ENCODE peak calls at places on chromosome 3, in five cellular contexts. R is skeletal muscle cell, X is ACHN, H is RPMI7951, B is AG09309. S is an unnamed sample.

GRCh38 chr3:134797816-134798451 is 2.9 kb downstream of the EPHB1 start:
- DNase-seq in X (no peak), H (no peak), R (no peak), B (no peak), S (no peak)

GRCh38 chr3:161055210-161055609 is 49.9 kb downstream of the B3GALNT1 start:
- DNase-seq in H (no peak), B (no peak), R (no peak), X (no peak), S (no peak)

GRCh38 chr3:196268270-196269163 is 19.0 kb downstream of the PCYT1A start:
- DNase-seq in R (no peak), X (no peak), B (no peak), H (peak), S (peak)

GRCh38 chr3:4765212-4765611 is 214.0 kb upstream of the BHLHE40 start:
- DNase-seq in H (peak), B (no peak), X (no peak), R (no peak), S (no peak)

GRCh38 chr3:45381168-45381852 is 7.1 kb upstream of the LARS2 start:
- DNase-seq in X (no peak), B (no peak), R (no peak), H (peak), S (no peak)

GRCh38 chr3:9770276-9770812 is 597 bp upstream of the CAMK1 start:
- DNase-seq in R (no peak), H (peak), B (no peak), X (no peak), S (peak)

GRCh38 chr3:37712918-37713819 is 148.5 kb upstream of the CTDSPL start:
- DNase-seq in H (peak), B (no peak), R (no peak), X (peak), S (no peak)

GRCh38 chr3:42763023-42763422 is 10.0 kb downstream of the CCDC13 start:
- DNase-seq in X (no peak), B (no peak), R (no peak), H (no peak), S (no peak)

GRCh38 chr3:47282424-47283192 is at the start of the genes KIF9 and KLHL18:
- DNase-seq in X (peak), H (peak), R (peak), B (peak), S (peak)

GRCh38 chr3:82462977-82463376 is 701.5 kb upstream of the GBE1 start:
- DNase-seq in B (no peak), R (no peak), X (no peak), H (no peak), S (peak)

GRCh38 chr3:66199089-66199473 is 21.7 kb upstream of the SLC25A26 start:
- DNase-seq in H (no peak), X (no peak), R (no peak), B (no peak), S (no peak)

GRCh38 chr3:190345878-190346277 is 23.6 kb upstream of the CLDN1 start:
- DNase-seq in H (peak), R (no peak), X (peak), B (no peak), S (no peak)

GRCh38 chr3:39447637-39448483 is 19.6 kb upstream of the MOBP start:
- DNase-seq in B (peak), X (peak), H (peak), R (peak), S (peak)

GRCh38 chr3:131733086-131733841 is 230.5 kb upstream of the MRPL3 start:
- DNase-seq in X (no peak), R (no peak), H (no peak), B (no peak), S (no peak)

GRCh38 chr3:136699271-136699828 is 52.8 kb downstream of the STAG1 start:
- DNase-seq in X (no peak), R (no peak), H (no peak), B (no peak), S (no peak)

GRCh38 chr3:41881233-41881821 is 80.6 kb downstream of the ULK4 start:
- DNase-seq in R (peak), B (no peak), H (peak), X (peak), S (peak)